ENCODE peak calls at places on chromosomes 2 and 18, in four cellular contexts. A is osteoblast, I is testis, Q is GM23338. P is an unnamed sample.
A peak's percentile ranks its signal among the peaks of the same experiment; 100 is the strongest.

GRCh38 chr2:169365093-169365483 is 2.8 kb upstream of the LRP2 start:
- DNase-seq in A (no peak), I (no peak), Q (peak; percentile 10), P (no peak)

GRCh38 chr2:222179592-222179991 is 119.2 kb downstream of the PAX3 start:
- DNase-seq in A (no peak), I (no peak), Q (no peak), P (no peak)

GRCh38 chr2:179377296-179377695 is 112.7 kb upstream of the SESTD1 start:
- DNase-seq in A (peak; percentile 48), I (no peak), Q (no peak), P (no peak)

GRCh38 chr2:240435955-240436625 is 627 bp downstream of the GPC1 start:
- DNase-seq in A (peak; percentile 95), I (peak; percentile 16), Q (no peak), P (no peak)

GRCh38 chr2:17877811-17878221 is 651 bp upstream of the KCNS3 start:
- DNase-seq in A (peak; percentile 90), I (peak; percentile 30), Q (peak; percentile 59), P (peak; percentile 36)

GRCh38 chr2:55751966-55752365 is 58.3 kb upstream of the PNPT1 start:
- DNase-seq in A (no peak), I (no peak), Q (no peak), P (no peak)

GRCh38 chr2:223724831-223725230 is 112.6 kb downstream of the AP1S3 start:
- DNase-seq in A (no peak), I (no peak), Q (no peak), P (no peak)

GRCh38 chr18:21053127-21053526 is 58.5 kb downstream of the ROCK1 start:
- DNase-seq in A (peak; percentile 75), I (no peak), Q (no peak), P (no peak)

GRCh38 chr18:79380816-79381806 is 14.6 kb upstream of the NFATC1 start:
- DNase-seq in A (peak; percentile 99), I (peak; percentile 79), Q (peak; percentile 89), P (peak; percentile 72)

GRCh38 chr2:160269365-160269764 is 69.3 kb upstream of the ITGB6 start:
- DNase-seq in A (no peak), I (peak; percentile 15), Q (no peak), P (no peak)

GRCh38 chr2:47272031-47272864 is 117.1 kb upstream of the STPG4 start:
- DNase-seq in A (peak; percentile 94), I (peak; percentile 73), Q (peak; percentile 82), P (peak; percentile 79)

GRCh38 chr2:236951830-236952475 is 133.7 kb upstream of the COPS8 start:
- DNase-seq in A (no peak), I (no peak), Q (no peak), P (no peak)

GRCh38 chr2:225025917-225026571 is 16.2 kb downstream of the DOCK10 start:
- DNase-seq in A (no peak), I (no peak), Q (no peak), P (no peak)

GRCh38 chr2:238493880-238494572 is 67.3 kb downstream of the ASB1 start:
- DNase-seq in A (peak; percentile 70), I (peak; percentile 5), Q (no peak), P (peak; percentile 43)

GRCh38 chr2:26901326-26902183 is 53.6 kb downstream of the DPYSL5 start:
- DNase-seq in A (peak; percentile 67), I (peak; percentile 54), Q (peak; percentile 65), P (no peak)

GRCh38 chr2:108855194-108855593 is 68.6 kb downstream of the CCDC138 start:
- DNase-seq in A (peak; percentile 19), I (no peak), Q (peak; percentile 5), P (no peak)

GRCh38 chr2:179595284-179595683 is 266.1 kb downstream of the ZNF385B start:
- DNase-seq in A (no peak), I (no peak), Q (peak; percentile 46), P (no peak)

GRCh38 chr2:167438206-167438605 is 549.9 kb downstream of the XIRP2 start:
- DNase-seq in A (no peak), I (no peak), Q (peak; percentile 39), P (peak; percentile 29)

GRCh38 chr2:206250041-206250897 is 24.2 kb upstream of the ZDBF2 start:
- DNase-seq in A (no peak), I (peak; percentile 57), Q (peak; percentile 70), P (peak; percentile 25)

GRCh38 chr2:228522276-228522675 is 340.8 kb upstream of the SPHKAP start:
- DNase-seq in A (no peak), I (no peak), Q (no peak), P (no peak)

GRCh38 chr18:13703899-13704298 is 22.5 kb downstream of the FAM210A start:
- DNase-seq in A (no peak), I (no peak), Q (peak; percentile 49), P (no peak)

GRCh38 chr18:55838841-55839240 is 250.8 kb upstream of the TCF4 start:
- DNase-seq in A (peak; percentile 83), I (no peak), Q (no peak), P (no peak)

GRCh38 chr18:31943895-31944816 is 1.2 kb upstream of the TRAPPC8 start:
- DNase-seq in A (no peak), I (no peak), Q (no peak), P (no peak)

GRCh38 chr2:98869272-98869641 is 66.8 kb downstream of the CRACDL start:
- DNase-seq in A (no peak), I (peak; percentile 46), Q (peak; percentile 55), P (peak; percentile 90)

GRCh38 chr18:12159446-12159845 is 65.8 kb downstream of the ANKRD62 start:
- DNase-seq in A (peak; percentile 29), I (no peak), Q (no peak), P (no peak)

GRCh38 chr2:191245046-191245868 is at the start of gene MYO1B:
- DNase-seq in A (peak; percentile 94), I (peak; percentile 75), Q (peak; percentile 87), P (peak; percentile 82)

GRCh38 chr18:22871809-22872525 is 61.2 kb upstream of the RBBP8 start:
- DNase-seq in A (no peak), I (no peak), Q (peak; percentile 42), P (no peak)

GRCh38 chr2:38514603-38515154 is 88.0 kb downstream of the HNRNPLL start:
- DNase-seq in A (no peak), I (no peak), Q (no peak), P (no peak)

GRCh38 chr2:8242734-8243133 is 439.1 kb upstream of the ID2 start:
- DNase-seq in A (no peak), I (no peak), Q (no peak), P (no peak)

GRCh38 chr2:10332402-10333246 is 29.9 kb downstream of the HPCAL1 start:
- DNase-seq in A (no peak), I (no peak), Q (no peak), P (no peak)

GRCh38 chr2:235803028-235803427 is 309.2 kb downstream of the AGAP1 start:
- DNase-seq in A (no peak), I (no peak), Q (no peak), P (no peak)

GRCh38 chr2:134455426-134455825 is 201.6 kb downstream of the MGAT5 start:
- DNase-seq in A (no peak), I (no peak), Q (no peak), P (no peak)

GRCh38 chr2:105390454-105390853 is 8.4 kb downstream of the FHL2 start:
- DNase-seq in A (no peak), I (no peak), Q (no peak), P (no peak)

GRCh38 chr18:45733535-45733934 is 9.6 kb downstream of the SLC14A1 start:
- DNase-seq in A (no peak), I (no peak), Q (peak; percentile 78), P (no peak)

DNA sequence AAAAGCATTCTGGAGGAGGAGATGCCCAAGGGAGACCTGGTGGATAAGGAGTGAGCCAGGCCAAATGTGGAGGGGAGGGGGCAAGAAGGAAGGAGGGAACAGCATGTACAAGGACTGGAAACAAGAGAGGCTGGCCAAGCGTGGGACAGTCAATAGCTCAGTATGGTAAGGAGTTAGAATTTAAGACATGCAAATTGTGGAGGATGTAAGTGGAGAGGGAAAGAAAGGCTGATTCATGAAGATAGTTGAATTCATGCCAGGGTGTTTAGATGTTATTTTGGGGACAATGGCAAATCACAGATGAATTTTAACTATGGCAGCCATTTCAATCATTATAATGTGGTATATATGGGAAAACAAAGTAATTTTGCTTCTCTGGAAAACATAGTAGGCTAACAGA is 462.3 kb downstream of the MEIS1 start:
- DNase-seq in A (no peak), I (peak; percentile 42), Q (no peak), P (no peak)
- H3K27ac ChIP-seq in A (no peak overlapping the region), I (no peak overlapping the region), Q (no peak overlapping the region), P (no peak overlapping the region)

DNA sequence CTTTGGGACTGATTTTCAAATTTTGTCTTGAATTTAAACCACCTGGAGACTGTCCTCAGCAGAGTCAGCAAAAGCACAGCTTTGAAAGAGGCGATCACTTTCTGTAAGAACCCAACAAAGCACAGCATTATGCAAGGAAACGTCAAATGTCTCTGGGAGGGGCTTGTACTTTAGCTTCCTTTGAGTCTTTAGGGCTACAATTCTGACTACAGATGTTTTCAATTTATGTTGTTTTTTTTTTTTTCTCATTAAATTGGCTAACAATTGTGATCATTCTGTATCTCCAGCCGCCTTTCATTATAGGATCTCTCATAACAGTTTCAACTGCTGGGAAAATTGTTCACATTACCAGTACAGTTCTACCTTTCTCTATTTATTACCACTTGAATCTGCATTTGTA is 48.3 kb downstream of the COL3A1 start:
- DNase-seq in A (no peak), I (no peak), Q (no peak), P (no peak)
- H3K4me3 ChIP-seq in A (no peak overlapping the region), I (no peak overlapping the region), Q (no peak overlapping the region), P (no peak overlapping the region)

DNA sequence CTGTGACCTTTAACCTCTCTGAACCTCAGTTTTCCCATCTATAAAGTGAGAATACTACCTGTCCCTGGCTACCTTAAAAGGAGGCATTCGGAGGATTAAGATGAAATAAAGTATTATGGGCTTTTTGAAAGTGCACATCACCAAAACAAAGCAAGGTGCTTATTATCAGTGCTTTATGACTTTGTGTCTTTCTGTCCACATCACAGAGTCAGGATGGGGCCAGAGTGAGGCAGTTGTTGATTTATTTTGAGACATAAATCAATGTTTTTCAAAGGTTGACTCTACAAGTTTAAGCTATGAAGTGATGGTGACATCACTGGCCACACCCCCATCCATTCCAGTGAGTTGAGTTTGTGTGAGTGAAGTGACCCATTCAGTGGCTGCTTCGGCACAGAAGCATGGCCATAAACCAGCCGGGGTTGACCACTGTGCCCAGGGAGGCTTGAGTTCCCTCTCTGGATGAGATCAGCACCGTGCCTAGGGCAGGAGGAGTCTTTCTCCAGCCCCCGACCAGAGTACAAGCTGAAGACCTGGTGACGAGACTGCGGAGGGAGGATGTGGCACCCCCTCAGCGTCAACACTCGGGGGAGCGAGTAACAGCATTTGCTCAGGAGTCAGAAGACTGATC is 89.0 kb upstream of the PPP1CB start:
- DNase-seq in A (peak; percentile 89), I (peak; percentile 71), Q (no peak), P (peak; percentile 74)
- H3K27ac ChIP-seq in A (peak overlapping the region; percentile 75), I (peak overlapping the region; percentile 84), Q (no peak overlapping the region), P (peak overlapping the region; percentile 58)

GRCh38 chr2:209525834-209526281 is 102.0 kb downstream of the MAP2 start:
- DNase-seq in A (peak; percentile 46), I (no peak), Q (no peak), P (no peak)
- H3K4me3 ChIP-seq in A (no peak overlapping the region), I (no peak overlapping the region), Q (no peak overlapping the region), P (no peak overlapping the region)

GRCh38 chr2:96891591-96892333 is 21.9 kb upstream of the SEMA4C start:
- DNase-seq in A (peak; percentile 89), I (no peak), Q (no peak), P (peak; percentile 28)
- H3K27ac ChIP-seq in A (no peak overlapping the region), I (no peak overlapping the region), Q (no peak overlapping the region), P (no peak overlapping the region)